ENCODE peak calls at places on chromosomes 12 and 14, in nine cellular contexts. K, G, I, F, E, Y, T, J and L are unnamed samples.

GRCh38 chr12:28882444-28882843 is 266.6 kb upstream of the FAR2 start:
- DNase-seq in K (no peak), G (no peak), E (peak), Y (no peak), J (no peak), T (no peak), I (no peak), F (no peak), L (no peak)

GRCh38 chr12:54280401-54281260 is at the start of gene HNRNPA1:
- DNase-seq in G (peak), E (peak), T (peak), I (peak), F (peak), K (peak), J (peak), Y (peak), L (peak)

GRCh38 chr12:4286771-4287317 is 13.3 kb downstream of the CCND2 start:
- DNase-seq in K (no peak), G (no peak), E (no peak), T (no peak), Y (no peak), I (no peak), J (no peak), F (no peak), L (no peak)

GRCh38 chr14:71551291-71551955 is 380.8 kb upstream of the RGS6 start:
- DNase-seq in G (no peak), I (no peak), T (peak), E (peak), K (no peak), Y (no peak), J (peak), F (no peak), L (no peak)

GRCh38 chr14:72796935-72797334 is 97.0 kb downstream of the DPF3 start:
- DNase-seq in F (no peak), T (no peak), E (no peak), Y (no peak), J (no peak), G (no peak), K (no peak), I (no peak), L (peak)

GRCh38 chr12:88946377-88946997 is 366.2 kb upstream of the KITLG start:
- DNase-seq in Y (no peak), J (peak), K (no peak), G (no peak), T (no peak), F (no peak), I (no peak), E (peak), L (no peak)

GRCh38 chr12:8697120-8697475 is 693 bp upstream of the RIMKLB start:
- DNase-seq in Y (no peak), K (no peak), E (peak), T (peak), J (peak), F (no peak), G (no peak), I (peak), L (peak)

GRCh38 chr12:42039146-42039545 is 105.5 kb downstream of the GXYLT1 start:
- DNase-seq in Y (no peak), I (no peak), K (no peak), G (no peak), F (no peak), T (no peak), J (peak), E (peak), L (no peak)

GRCh38 chr12:128813883-128814282 is 9.9 kb downstream of the SLC15A4 start:
- DNase-seq in F (no peak), Y (no peak), G (no peak), T (no peak), K (no peak), I (no peak), E (peak), J (no peak), L (no peak)

GRCh38 chr12:131057211-131057721 is 103.6 kb downstream of the ADGRD1 start:
- DNase-seq in E (no peak), Y (no peak), G (no peak), T (peak), J (no peak), I (no peak), K (no peak), F (no peak), L (peak)

GRCh38 chr12:67661311-67662011 is 12.9 kb downstream of the DYRK2 start:
- DNase-seq in Y (no peak), T (no peak), I (no peak), G (no peak), J (peak), F (no peak), K (no peak), E (peak), L (peak)

GRCh38 chr14:98059106-98059505 is 1212.9 kb downstream of the BCL11B start:
- DNase-seq in F (no peak), T (no peak), G (no peak), E (no peak), Y (no peak), J (no peak), K (no peak), I (no peak), L (no peak)

GRCh38 chr12:81572411-81572810 is 186.7 kb downstream of the PPFIA2 start:
- DNase-seq in Y (no peak), J (no peak), T (no peak), I (no peak), E (no peak), F (no peak), K (no peak), G (no peak), L (no peak)

GRCh38 chr12:59834659-59835474 is 239.0 kb downstream of the SLC16A7 start:
- DNase-seq in F (no peak), G (no peak), Y (no peak), E (peak), J (peak), T (peak), I (peak), K (no peak), L (no peak)

GRCh38 chr12:39571351-39571750 is 48.3 kb downstream of the ABCD2 start:
- DNase-seq in J (no peak), Y (no peak), G (no peak), E (no peak), K (no peak), T (no peak), I (no peak), F (no peak), L (no peak)

GRCh38 chr12:3236345-3237153 is 159.4 kb downstream of the TSPAN9 start:
- DNase-seq in I (no peak), F (no peak), Y (no peak), J (no peak), T (peak), K (no peak), G (no peak), E (peak), L (no peak)

GRCh38 chr14:59333668-59334067 is 131.5 kb downstream of the GPR135 start:
- DNase-seq in G (no peak), F (no peak), J (peak), Y (no peak), T (no peak), I (no peak), E (peak), K (no peak), L (peak)

GRCh38 chr12:102479099-102479887 is 1.1 kb downstream of the IGF1 start:
- DNase-seq in T (no peak), G (no peak), Y (no peak), I (no peak), F (no peak), J (no peak), E (no peak), K (no peak), L (peak)

GRCh38 chr14:68247867-68248266 is 428.3 kb downstream of the RAD51B start:
- DNase-seq in Y (no peak), E (peak), G (no peak), T (no peak), J (peak), K (no peak), F (no peak), I (no peak), L (peak)

GRCh38 chr14:38743941-38744611 is 359.0 kb downstream of the SEC23A start:
- DNase-seq in I (no peak), J (no peak), E (no peak), K (peak), G (no peak), F (no peak), Y (no peak), T (peak), L (no peak)

GRCh38 chr14:37118673-37119366 is 53.6 kb downstream of the SLC25A21 start:
- DNase-seq in I (no peak), J (no peak), T (no peak), K (no peak), G (no peak), F (no peak), E (no peak), Y (no peak), L (no peak)

GRCh38 chr14:24308342-24309124 is 756 bp upstream of the CIDEB start:
- DNase-seq in K (no peak), E (no peak), J (no peak), I (no peak), F (no peak), Y (no peak), T (no peak), G (no peak), L (no peak)

GRCh38 chr12:75756771-75757170 is 245.4 kb upstream of the KRR1 start:
- DNase-seq in F (no peak), K (no peak), G (no peak), T (no peak), Y (no peak), I (no peak), J (no peak), E (no peak), L (no peak)

GRCh38 chr12:27619308-27619707 is 76.9 kb upstream of the REP15 start:
- DNase-seq in I (no peak), G (no peak), E (peak), Y (no peak), F (no peak), J (peak), T (no peak), K (no peak), L (peak)

GRCh38 chr12:119020377-119021360 is 39.3 kb downstream of the SRRM4 start:
- DNase-seq in E (no peak), Y (no peak), G (no peak), K (peak), J (no peak), T (peak), I (no peak), F (no peak), L (no peak)

GRCh38 chr14:105473033-105473676 is 1.5 kb upstream of the CRIP2 start:
- DNase-seq in T (no peak), F (no peak), E (no peak), K (no peak), G (no peak), I (no peak), J (no peak), Y (no peak), L (no peak)

GRCh38 chr12:27293463-27293862 is 39.2 kb upstream of the BMAL2 start:
- DNase-seq in K (no peak), T (no peak), I (no peak), Y (no peak), E (peak), J (no peak), G (no peak), F (no peak), L (no peak)

GRCh38 chr12:63276537-63277365 is 125.8 kb upstream of the AVPR1A start:
- DNase-seq in F (no peak), Y (no peak), E (peak), J (no peak), T (peak), G (no peak), K (no peak), I (no peak), L (peak)

GRCh38 chr14:85122690-85123089 is 407.3 kb upstream of the FLRT2 start:
- DNase-seq in I (no peak), G (no peak), E (peak), K (no peak), T (no peak), J (peak), Y (no peak), F (no peak), L (no peak)

GRCh38 chr14:26276757-26277156 is 321.1 kb downstream of the NOVA1 start:
- DNase-seq in Y (no peak), I (no peak), F (no peak), E (no peak), G (no peak), J (no peak), T (peak), K (no peak), L (no peak)

GRCh38 chr14:69424139-69424923 is 25.8 kb downstream of the SLC39A9 start:
- DNase-seq in J (peak), G (no peak), Y (no peak), F (no peak), K (no peak), T (no peak), E (peak), I (no peak), L (no peak)

GRCh38 chr12:62190081-62190480 is 70.1 kb upstream of the USP15 start:
- DNase-seq in T (peak), K (no peak), Y (no peak), G (no peak), F (no peak), J (no peak), I (no peak), E (no peak), L (no peak)

GRCh38 chr14:33369972-33370371 is 431.3 kb downstream of the NPAS3 start:
- DNase-seq in G (no peak), J (no peak), F (no peak), T (no peak), K (no peak), I (no peak), E (no peak), Y (no peak), L (no peak)

GRCh38 chr14:94685166-94685581 is 73.0 kb downstream of the SERPINA3 start:
- DNase-seq in T (peak), E (no peak), I (no peak), F (no peak), Y (no peak), K (no peak), G (no peak), J (no peak), L (no peak)

GRCh38 chr12:9794484-9795063 is 32.7 kb upstream of the KLRF1 start:
- DNase-seq in T (no peak), J (no peak), I (no peak), F (no peak), G (no peak), Y (no peak), E (peak), K (no peak), L (no peak)

GRCh38 chr14:53161758-53162512 is 8.8 kb upstream of the DDHD1 start:
- DNase-seq in E (no peak), I (no peak), K (no peak), J (no peak), F (no peak), G (no peak), Y (no peak), T (no peak), L (no peak)

GRCh38 chr12:116920939-116921338 is 10.2 kb downstream of the FBXW8 start:
- DNase-seq in T (no peak), E (no peak), Y (no peak), I (no peak), K (no peak), F (no peak), G (no peak), J (no peak), L (no peak)